ENCODE peak calls at places on chromosomes 2 and 18, in eight cellular contexts. Q is heart left ventricle; I is endodermal cell; E is A549; W is CD8-positive, alpha-beta T cell; U is fibroblast of lung; Z is IMR-90; R is MM.1S. X is an unnamed sample.

GRCh38 chr2:17620280-17620679 is 79.8 kb downstream of the VSNL1 start:
- DNase-seq in E (no peak), U (peak; percentile 84), I (no peak), R (no peak), Q (peak; percentile 65), Z (peak; percentile 4), W (no peak), X (no peak)

GRCh38 chr2:97722227-97722626 is 8.9 kb downstream of the ZAP70 start:
- DNase-seq in E (no peak), Q (no peak), I (no peak), Z (no peak), U (no peak), W (no peak), R (no peak), X (no peak)

GRCh38 chr2:44713170-44713569 is 228.3 kb upstream of the SIX3 start:
- DNase-seq in W (no peak), U (no peak), Z (no peak), E (no peak), Q (no peak), R (peak; percentile 72), I (no peak), X (no peak)

GRCh38 chr2:26606847-26607190 is 34.3 kb downstream of the CIB4 start:
- DNase-seq in W (no peak), Z (no peak), U (no peak), R (no peak), Q (no peak), E (no peak), I (no peak), X (no peak)

GRCh38 chr18:78678318-78678695 is 301.3 kb upstream of the SALL3 start:
- DNase-seq in Q (no peak), U (no peak), W (no peak), R (no peak), E (no peak), I (no peak), Z (no peak), X (no peak)

GRCh38 chr2:237859533-237860272 is at the start of gene RAMP1:
- DNase-seq in E (no peak), U (peak; percentile 39), W (no peak), R (no peak), Q (no peak), Z (peak; percentile 17), I (peak; percentile 69), X (no peak)

GRCh38 chr2:216315817-216316603 is 56.3 kb downstream of the MARCHF4 start:
- DNase-seq in Z (peak; percentile 86), I (peak; percentile 84), U (peak; percentile 78), E (peak; percentile 64), R (no peak), W (no peak), Q (no peak), X (no peak)

GRCh38 chr2:149330127-149331022 is at the start of gene LYPD6:
- DNase-seq in I (peak; percentile 91), W (no peak), R (peak; percentile 84), Q (peak; percentile 57), E (peak; percentile 53), U (peak; percentile 76), Z (peak; percentile 52), X (no peak)

GRCh38 chr2:101975171-101975870 is 16.4 kb upstream of the IL1R2 start:
- DNase-seq in R (no peak), U (no peak), E (no peak), W (no peak), I (no peak), Z (no peak), Q (no peak), X (no peak)

GRCh38 chr2:175840261-175840660 is 161.8 kb downstream of the LNPK start:
- DNase-seq in E (no peak), R (no peak), U (no peak), Q (no peak), I (no peak), Z (no peak), W (no peak), X (no peak)

GRCh38 chr2:96431319-96431718 is 73.8 kb downstream of the NEURL3 start:
- DNase-seq in U (no peak), Z (no peak), R (no peak), I (peak; percentile 10), W (no peak), Q (peak; percentile 57), E (no peak), X (no peak)

GRCh38 chr2:28447943-28448737 is 47.7 kb upstream of the PLB1 start:
- DNase-seq in U (peak; percentile 85), W (no peak), Z (peak; percentile 91), I (no peak), R (no peak), Q (no peak), E (no peak), X (no peak)

GRCh38 chr2:173590278-173590811 is 235.7 kb downstream of the CDCA7 start:
- DNase-seq in Z (peak; percentile 98), W (no peak), E (peak; percentile 38), U (peak; percentile 98), R (no peak), Q (peak; percentile 76), I (no peak), X (no peak)

GRCh38 chr2:15241929-15242328 is 319.2 kb downstream of the NBAS start:
- DNase-seq in E (no peak), U (no peak), I (no peak), Q (no peak), W (no peak), Z (no peak), R (no peak), X (no peak)

GRCh38 chr18:63207154-63207790 is 112.3 kb downstream of the BCL2 start:
- DNase-seq in Q (no peak), E (no peak), R (no peak), W (no peak), I (no peak), U (no peak), Z (no peak), X (no peak)

GRCh38 chr18:63207825-63208224 is 111.7 kb downstream of the BCL2 start:
- DNase-seq in U (no peak), Q (no peak), I (no peak), R (no peak), E (no peak), W (no peak), Z (no peak), X (no peak)

GRCh38 chr18:63208676-63209075 is 110.9 kb downstream of the BCL2 start:
- DNase-seq in U (no peak), R (no peak), I (no peak), E (no peak), Q (no peak), Z (no peak), W (no peak), X (no peak)

GRCh38 chr18:63205791-63206252 is 113.7 kb downstream of the BCL2 start:
- DNase-seq in I (no peak), W (no peak), Q (no peak), R (no peak), U (no peak), Z (no peak), E (no peak), X (no peak)

GRCh38 chr18:63206433-63207153 is 113.0 kb downstream of the BCL2 start:
- DNase-seq in U (no peak), Z (no peak), W (no peak), I (no peak), R (no peak), Q (no peak), E (no peak), X (no peak)
- H3K4me3 ChIP-seq in U (no peak overlapping the region), Z (no peak overlapping the region), W (peak overlapping the region; percentile 50), I (no peak overlapping the region), R (no peak overlapping the region), Q (no peak overlapping the region), E (no peak overlapping the region), X (no peak overlapping the region)

DNA sequence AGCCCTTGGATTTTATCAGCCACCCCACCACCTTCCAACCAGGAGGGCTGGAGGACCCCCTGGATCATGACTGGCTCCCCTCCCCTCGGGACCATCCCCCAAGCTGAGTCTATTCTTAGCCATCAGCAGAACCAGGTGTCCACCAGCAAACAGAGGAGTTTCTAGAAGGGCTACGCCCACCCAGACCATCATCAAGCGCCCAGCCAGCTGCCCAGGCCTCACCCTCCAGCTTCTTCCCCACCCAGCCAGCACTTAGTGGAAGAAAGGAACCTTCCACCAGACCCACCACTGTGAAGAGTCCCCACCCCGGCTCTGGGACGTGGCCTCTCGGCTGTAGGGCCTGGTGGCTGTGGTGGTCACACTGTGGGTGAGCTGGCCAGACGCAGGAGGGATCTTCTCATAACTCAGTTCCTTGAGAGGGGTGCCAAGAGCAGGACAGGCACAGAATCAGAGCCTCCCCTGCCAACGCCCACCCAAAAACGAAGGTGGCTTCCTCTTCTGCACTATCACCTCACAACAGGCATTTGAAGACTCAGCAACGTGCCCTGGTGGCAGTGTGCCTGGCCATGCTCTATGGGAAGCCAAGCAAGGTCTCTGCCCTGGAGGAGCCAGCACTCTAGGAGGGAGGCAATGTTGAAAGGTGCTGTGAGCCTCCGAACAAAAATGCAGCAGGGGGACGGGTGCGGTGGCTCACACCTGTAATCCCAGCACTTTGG is 19.0 kb downstream of the BIN1 start:
- DNase-seq in Q (no peak), W (no peak), U (no peak), E (no peak), I (no peak), R (no peak), Z (peak; percentile 12), X (no peak)
- H3K4me1 ChIP-seq in Q (peaks cover 12% of the 10 kb centered on the region), W (peaks cover 45% of the 10 kb centered on the region), U (peaks cover 31% of the 10 kb centered on the region), E (peaks cover 29% of the 10 kb centered on the region), I (peaks cover 21% of the 10 kb centered on the region), R (no peaks in the 10 kb centered on the region), Z (peaks cover 39% of the 10 kb centered on the region), X (peaks cover 9% of the 10 kb centered on the region)

GRCh38 chr18:23881778-23882177 is 132.8 kb upstream of the TTC39C start:
- DNase-seq in E (no peak), I (no peak), Q (no peak), R (no peak), Z (no peak), W (no peak), U (no peak), X (no peak)
- H3K4me3 ChIP-seq in E (no peak overlapping the region), I (no peak overlapping the region), Q (no peak overlapping the region), R (no peak overlapping the region), Z (no peak overlapping the region), W (no peak overlapping the region), U (no peak overlapping the region), X (no peak overlapping the region)

GRCh38 chr2:119228136-119228535 is 4.5 kb downstream of the STEAP3 start:
- DNase-seq in Q (no peak), I (no peak), E (no peak), Z (no peak), R (no peak), U (no peak), W (no peak), X (no peak)
- H3K4me1 ChIP-seq in Q (peaks cover 12% of the 10 kb centered on the region), I (peaks cover 3% of the 10 kb centered on the region), E (peaks cover 11% of the 10 kb centered on the region), Z (peaks cover 39% of the 10 kb centered on the region), R (no peaks in the 10 kb centered on the region), U (peaks cover 38% of the 10 kb centered on the region), W (no peaks in the 10 kb centered on the region), X (peaks cover 5% of the 10 kb centered on the region)

DNA sequence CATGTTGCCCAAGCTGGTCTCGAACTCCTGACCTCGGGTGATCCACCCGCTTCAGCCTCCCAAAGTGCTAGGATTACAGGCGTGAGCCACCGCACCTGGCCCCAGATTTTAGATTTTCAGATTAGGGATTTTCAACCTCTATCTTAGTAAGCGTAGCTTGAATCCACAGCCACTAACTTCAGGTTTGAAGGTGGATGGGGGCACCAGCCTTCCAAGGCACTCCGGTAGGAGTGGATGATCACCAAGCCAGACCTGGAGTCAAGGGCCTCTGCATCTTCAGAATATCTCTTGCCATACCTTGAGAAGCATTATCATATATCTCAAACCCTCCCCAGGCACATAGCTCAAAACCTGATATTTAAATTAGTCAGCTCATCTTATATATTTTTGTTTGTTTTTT is 17.9 kb downstream of the GALM start:
- DNase-seq in Q (no peak), W (no peak), E (no peak), Z (no peak), I (no peak), U (no peak), R (no peak), X (no peak)
- H3K4me3 ChIP-seq in Q (no peak overlapping the region), W (no peak overlapping the region), E (no peak overlapping the region), Z (no peak overlapping the region), I (no peak overlapping the region), U (no peak overlapping the region), R (no peak overlapping the region), X (no peak overlapping the region)

GRCh38 chr18:13270279-13270911 is 51.8 kb downstream of the LDLRAD4 start:
- DNase-seq in R (no peak), I (no peak), Z (no peak), U (no peak), Q (no peak), E (no peak), W (no peak), X (no peak)
- H3K4me1 ChIP-seq in R (no peaks in the 10 kb centered on the region), I (no peaks in the 10 kb centered on the region), Z (no peaks in the 10 kb centered on the region), U (no peaks in the 10 kb centered on the region), Q (peaks cover 51% of the 10 kb centered on the region), E (no peaks in the 10 kb centered on the region), W (peaks cover 58% of the 10 kb centered on the region), X (no peaks in the 10 kb centered on the region)

X was measured in iPS DF 6.9.